ENCODE peak calls at places on chromosomes 12 and 14, in ten cellular contexts. W, K, H, D, E, Y, L, P, F and N are unnamed samples.

GRCh38 chr14:57066887-57067513 is 201.7 kb downstream of the EXOC5 start:
- DNase-seq in W (peak; percentile 82), K (peak; percentile 30), H (no peak), D (peak; percentile 83), E (no peak), Y (no peak), L (peak; percentile 36), P (peak; percentile 9), F (peak; percentile 5), N (peak; percentile 54)

GRCh38 chr12:98532687-98533304 is 17.4 kb downstream of the TMPO start:
- DNase-seq in W (peak; percentile 82), K (peak; percentile 68), H (no peak), D (peak; percentile 85), E (no peak), Y (no peak), L (peak; percentile 66), P (peak; percentile 54), F (peak; percentile 55), N (no peak)

GRCh38 chr14:21070083-21070609 is at the start of gene ARHGEF40:
- DNase-seq in W (peak; percentile 56), K (peak; percentile 66), H (peak; percentile 79), D (peak; percentile 60), E (no peak), Y (peak; percentile 81), L (peak; percentile 79), P (no peak), F (no peak), N (peak; percentile 77)

GRCh38 chr12:101038289-101038871 is 171.7 kb downstream of the SLC5A8 start:
- DNase-seq in W (no peak), K (peak; percentile 53), H (no peak), D (no peak), E (no peak), Y (no peak), L (peak; percentile 55), P (no peak), F (no peak), N (no peak)

GRCh38 chr12:108596854-108597558 is 878 bp downstream of the TMEM119 start:
- DNase-seq in W (no peak), K (no peak), H (no peak), D (no peak), E (no peak), Y (no peak), L (peak; percentile 42), P (no peak), F (no peak), N (no peak)

GRCh38 chr14:71686677-71687076 is 245.6 kb upstream of the RGS6 start:
- DNase-seq in W (no peak), K (peak; percentile 83), H (no peak), D (no peak), E (peak; percentile 30), Y (no peak), L (peak; percentile 86), P (no peak), F (no peak), N (no peak)

GRCh38 chr14:98133806-98134205 is 1138.2 kb downstream of the BCL11B start:
- DNase-seq in W (no peak), K (no peak), H (no peak), D (no peak), E (no peak), Y (no peak), L (peak; percentile 2), P (no peak), F (no peak), N (no peak)

GRCh38 chr12:79274571-79275064 is 410.0 kb downstream of the SYT1 start:
- DNase-seq in W (no peak), K (no peak), H (no peak), D (peak; percentile 50), E (no peak), Y (no peak), L (peak; percentile 27), P (no peak), F (no peak), N (no peak)

GRCh38 chr12:101172316-101172715 is 37.7 kb downstream of the SLC5A8 start:
- DNase-seq in W (no peak), K (peak; percentile 6), H (no peak), D (peak; percentile 86), E (no peak), Y (no peak), L (peak; percentile 66), P (no peak), F (peak; percentile 11), N (peak; percentile 41)

GRCh38 chr14:59511916-59512530 is 27.7 kb downstream of the JKAMP start:
- DNase-seq in W (peak; percentile 74), K (peak; percentile 15), H (no peak), D (peak; percentile 78), E (no peak), Y (no peak), L (peak; percentile 7), P (no peak), F (no peak), N (peak; percentile 78)

GRCh38 chr14:55111122-55111705 is 17.8 kb upstream of the LGALS3 start:
- DNase-seq in W (no peak), K (no peak), H (no peak), D (peak; percentile 50), E (no peak), Y (no peak), L (no peak), P (no peak), F (no peak), N (no peak)
- H3K27ac ChIP-seq in W (no peak overlapping the region), K (no peak overlapping the region), H (no peak overlapping the region), D (no peak overlapping the region), E (no peak overlapping the region), Y (no peak overlapping the region), L (no peak overlapping the region), P (no peak overlapping the region), F (no peak overlapping the region), N (no peak overlapping the region)

DNA sequence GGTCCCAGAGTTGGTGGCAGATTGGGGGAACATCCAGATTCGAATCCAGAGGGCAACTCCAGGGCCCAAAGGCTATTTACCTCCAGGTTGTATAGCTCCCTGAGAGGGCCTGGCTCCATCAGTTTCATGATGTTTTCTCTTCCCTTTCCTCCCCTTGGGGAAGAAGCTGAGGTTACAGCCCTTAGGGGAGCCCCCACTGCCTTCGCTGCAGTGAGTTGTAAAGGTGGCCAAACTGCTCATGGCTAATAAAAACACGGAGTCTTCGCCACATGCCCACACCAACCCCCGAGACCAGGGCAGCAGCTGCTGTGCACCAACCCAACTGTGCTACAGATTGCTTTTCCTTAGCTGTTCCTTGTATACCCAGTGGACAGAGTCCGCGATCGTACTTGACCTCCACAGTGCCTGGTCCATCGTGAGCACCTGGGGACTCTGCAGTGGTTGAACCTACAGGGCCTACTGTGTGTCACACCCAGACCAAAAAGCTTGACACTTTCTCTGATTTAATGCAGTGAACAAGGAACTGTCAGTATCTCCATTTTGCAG is 20.9 kb downstream of the GALNT16 start:
- DNase-seq in W (no peak), K (no peak), H (no peak), D (no peak), E (no peak), Y (no peak), L (no peak), P (no peak), F (no peak), N (no peak)
- H3K27ac ChIP-seq in W (no peak overlapping the region), K (no peak overlapping the region), H (peak overlapping the region; percentile 49), D (no peak overlapping the region), E (no peak overlapping the region), Y (no peak overlapping the region), L (no peak overlapping the region), P (no peak overlapping the region), F (no peak overlapping the region), N (no peak overlapping the region)

GRCh38 chr12:6181166-6181565 is 19.0 kb upstream of the CD9 start:
- DNase-seq in W (no peak), K (no peak), H (no peak), D (no peak), E (no peak), Y (no peak), L (no peak), P (no peak), F (no peak), N (no peak)

GRCh38 chr12:6178981-6179761 is 21.0 kb upstream of the CD9 start:
- DNase-seq in W (no peak), K (peak; percentile 33), H (no peak), D (peak; percentile 61), E (no peak), Y (no peak), L (peak; percentile 22), P (no peak), F (no peak), N (no peak)

GRCh38 chr12:6181583-6182278 is 18.5 kb upstream of the CD9 start:
- DNase-seq in W (no peak), K (peak; percentile 20), H (no peak), D (no peak), E (no peak), Y (no peak), L (no peak), P (no peak), F (no peak), N (no peak)

GRCh38 chr12:6182279-6182898 is 17.8 kb upstream of the CD9 start:
- DNase-seq in W (no peak), K (peak; percentile 84), H (peak; percentile 61), D (no peak), E (peak; percentile 76), Y (peak; percentile 68), L (peak; percentile 77), P (peak; percentile 77), F (peak; percentile 79), N (peak; percentile 67)

DNA sequence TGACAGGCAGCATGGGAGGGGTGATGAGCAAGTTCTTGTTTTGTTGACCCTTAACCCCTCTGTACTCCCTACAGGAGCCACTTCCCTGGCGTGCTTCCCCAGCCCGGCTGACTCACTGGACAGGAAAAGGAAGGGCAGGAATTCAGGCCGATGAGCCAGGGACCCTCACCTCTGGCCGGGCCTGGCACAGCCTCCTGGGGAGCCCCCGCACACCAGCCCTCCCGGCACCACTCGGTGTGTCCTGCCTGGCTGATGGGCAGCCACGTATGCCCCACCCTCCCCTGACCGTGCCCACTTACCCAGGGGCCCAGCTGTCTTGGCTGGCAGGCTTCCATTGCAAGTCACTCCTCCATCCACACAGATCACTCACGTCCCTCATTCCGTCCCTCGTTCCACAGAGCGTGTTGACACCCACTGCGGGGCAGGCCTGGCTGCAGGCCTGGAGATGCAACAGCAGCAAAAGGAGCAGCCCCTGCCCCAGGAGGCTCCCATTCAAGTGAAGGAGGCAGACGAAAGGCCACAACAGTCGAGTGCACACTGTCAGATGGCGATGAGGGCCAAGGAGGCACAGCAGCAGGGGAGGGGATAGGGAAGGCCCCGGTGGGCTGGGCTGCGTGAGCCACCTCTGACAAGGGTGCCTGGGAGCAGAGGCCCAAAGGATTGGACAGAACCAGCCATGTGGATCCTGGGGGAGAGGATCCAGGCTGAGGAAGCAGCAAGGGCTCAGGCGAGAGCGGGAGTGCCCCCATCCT is 19.7 kb upstream of the CD9 start:
- DNase-seq in W (no peak), K (peak; percentile 80), H (peak; percentile 57), D (no peak), E (peak; percentile 80), Y (peak; percentile 87), L (peak; percentile 81), P (peak; percentile 36), F (peak; percentile 51), N (peak; percentile 41)
- H3K27ac ChIP-seq in W (no peak overlapping the region), K (no peak overlapping the region), H (peak overlapping the region; percentile 86), D (no peak overlapping the region), E (peak overlapping the region; percentile 15), Y (peak overlapping the region; percentile 54), L (peak overlapping the region; percentile 30), P (no peak overlapping the region), F (no peak overlapping the region), N (peak overlapping the region; percentile 62)

DNA sequence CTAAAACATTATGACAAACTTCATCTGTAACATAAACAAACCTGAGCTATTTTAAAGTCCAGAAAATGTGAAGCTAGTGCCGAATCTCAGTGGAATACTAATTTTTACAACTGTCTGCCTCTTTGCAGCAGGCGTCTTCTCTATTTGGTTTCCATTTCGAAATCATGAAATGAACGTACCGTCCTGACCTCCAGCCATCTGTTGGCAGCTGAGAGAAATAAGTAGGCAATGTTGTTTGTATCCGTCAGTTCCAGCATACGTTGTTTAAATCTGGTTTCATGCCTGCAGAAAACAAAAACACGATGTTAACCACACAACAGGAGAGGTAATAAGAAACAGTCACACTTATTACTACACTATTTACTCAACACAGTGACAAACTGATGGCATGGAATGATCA is 54.3 kb upstream of the KCNJ8 start:
- DNase-seq in W (no peak), K (peak; percentile 28), H (peak; percentile 17), D (no peak), E (peak; percentile 32), Y (no peak), L (peak; percentile 75), P (no peak), F (no peak), N (no peak)
- H3K27ac ChIP-seq in W (no peak overlapping the region), K (no peak overlapping the region), H (peak overlapping the region; percentile 68), D (no peak overlapping the region), E (peak overlapping the region; percentile 20), Y (no peak overlapping the region), L (peak overlapping the region; percentile 58), P (no peak overlapping the region), F (no peak overlapping the region), N (no peak overlapping the region)